ENCODE peak calls at places on chromosomes 11 and 22, in ten cellular contexts. E, N, Y, H, R, O, I, C, Q and V are unnamed samples.
A peak's percentile ranks its signal among the peaks of the same experiment; 100 is the strongest.

GRCh38 chr22:44576311-44577260 is 78.6 kb upstream of the RTL6 start:
- DNase-seq in E (no peak), N (no peak), Y (peak; percentile 32), H (peak; percentile 64), R (no peak), O (no peak), I (no peak), C (no peak), Q (no peak), V (no peak)

GRCh38 chr22:27086728-27087450 is 429.5 kb downstream of the MIAT start:
- DNase-seq in E (peak; percentile 22), N (no peak), Y (no peak), H (no peak), R (no peak), O (no peak), I (no peak), C (no peak), Q (no peak), V (no peak)

GRCh38 chr11:12518606-12519385 is 141.4 kb downstream of the PARVA start:
- DNase-seq in E (no peak), N (no peak), Y (no peak), H (no peak), R (no peak), O (no peak), I (no peak), C (no peak), Q (no peak), V (no peak)

GRCh38 chr11:11998091-11998781 is 10.2 kb downstream of the DKK3 start:
- DNase-seq in E (no peak), N (peak; percentile 49), Y (no peak), H (peak; percentile 20), R (peak; percentile 91), O (peak; percentile 94), I (peak; percentile 83), C (no peak), Q (peak; percentile 62), V (no peak)

GRCh38 chr11:124535552-124536232 is 7.8 kb downstream of the OR8B12 start:
- DNase-seq in E (no peak), N (no peak), Y (no peak), H (no peak), R (no peak), O (peak; percentile 73), I (peak; percentile 40), C (no peak), Q (peak; percentile 11), V (no peak)

GRCh38 chr11:114168691-114169090 is 109.2 kb downstream of the ZBTB16 start:
- DNase-seq in E (no peak), N (no peak), Y (no peak), H (no peak), R (no peak), O (no peak), I (no peak), C (no peak), Q (no peak), V (no peak)

GRCh38 chr22:27716074-27716473 is 85.5 kb downstream of the MN1 start:
- DNase-seq in E (no peak), N (no peak), Y (no peak), H (no peak), R (no peak), O (no peak), I (no peak), C (no peak), Q (no peak), V (no peak)

GRCh38 chr11:133133053-133133452 is 399.2 kb downstream of the OPCML start:
- DNase-seq in E (no peak), N (no peak), Y (no peak), H (no peak), R (no peak), O (no peak), I (no peak), C (no peak), Q (no peak), V (no peak)

GRCh38 chr11:95788921-95789505 is 569 bp downstream of the FAM76B start:
- DNase-seq in E (peak; percentile 78), N (peak; percentile 25), Y (no peak), H (peak; percentile 72), R (peak; percentile 52), O (peak; percentile 48), I (peak; percentile 39), C (peak; percentile 13), Q (peak; percentile 31), V (peak; percentile 38)

GRCh38 chr11:115498354-115498753 is 5.9 kb downstream of the CADM1 start:
- DNase-seq in E (no peak), N (no peak), Y (no peak), H (no peak), R (no peak), O (no peak), I (no peak), C (no peak), Q (no peak), V (no peak)

GRCh38 chr22:32322986-32323385 is 34.7 kb upstream of the RFPL3 start:
- DNase-seq in E (no peak), N (no peak), Y (no peak), H (peak; percentile 27), R (no peak), O (no peak), I (no peak), C (no peak), Q (no peak), V (no peak)

GRCh38 chr11:34789196-34789834 is 126.9 kb downstream of the APIP start:
- DNase-seq in E (no peak), N (no peak), Y (no peak), H (no peak), R (no peak), O (no peak), I (no peak), C (no peak), Q (no peak), V (no peak)

GRCh38 chr11:46527586-46527985 is 66.2 kb downstream of the AMBRA1 start:
- DNase-seq in E (no peak), N (no peak), Y (no peak), H (no peak), R (no peak), O (no peak), I (no peak), C (no peak), Q (no peak), V (no peak)

GRCh38 chr22:39524753-39525657 is 4.6 kb downstream of the ATF4 start:
- DNase-seq in E (no peak), N (no peak), Y (no peak), H (no peak), R (no peak), O (no peak), I (no peak), C (no peak), Q (no peak), V (no peak)

GRCh38 chr11:118004543-118005223 is 18.5 kb downstream of the IL10RA start:
- DNase-seq in E (no peak), N (no peak), Y (no peak), H (peak; percentile 37), R (no peak), O (no peak), I (no peak), C (no peak), Q (no peak), V (no peak)
- TF ChIP-seq CTCF in E (no peak), N (no peak), Y (no peak), H (no peak), R (no peak), O (no peak), I (no peak), C (no peak), Q (no peak), V (no peak)

DNA sequence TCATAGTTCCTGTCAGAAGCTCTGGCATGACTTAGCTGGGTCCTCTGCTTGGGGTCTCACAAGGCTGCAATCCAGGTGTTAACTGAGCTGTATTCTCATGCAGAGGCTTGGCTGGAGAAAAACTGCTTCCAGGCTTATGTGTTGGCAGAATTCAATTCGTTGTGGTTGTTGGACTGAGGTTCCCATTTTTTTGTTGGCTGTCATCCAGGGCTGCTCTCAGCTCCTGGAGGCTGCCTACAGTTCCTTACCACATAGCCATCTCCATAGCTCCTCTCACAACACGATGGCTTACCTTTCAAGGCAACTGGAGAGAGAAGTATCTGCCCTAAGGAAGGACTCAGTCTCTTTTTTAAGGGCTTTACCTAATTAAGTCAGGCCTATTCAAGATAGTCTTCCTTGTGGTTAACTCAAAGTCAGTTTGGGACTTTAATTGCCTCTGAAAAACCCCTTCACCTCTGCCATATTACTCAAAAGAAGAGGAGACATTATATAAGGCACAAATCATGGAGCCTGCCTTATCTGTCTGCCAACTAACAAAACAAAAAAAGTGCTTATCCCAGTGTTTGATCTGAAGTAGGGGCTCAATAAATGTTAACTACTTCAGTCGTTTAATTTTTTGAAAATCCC is 35.2 kb downstream of the OR2AG2 start:
- DNase-seq in E (no peak), N (no peak), Y (no peak), H (no peak), R (no peak), O (peak; percentile 9), I (no peak), C (peak; percentile 12), Q (no peak), V (no peak)
- TF ChIP-seq CTCF in E (no peak), N (no peak), Y (no peak), H (no peak), R (no peak), O (no peak), I (no peak), C (no peak), Q (no peak), V (no peak)

GRCh38 chr11:85825590-85825989 is 14.6 kb upstream of the SYTL2 start:
- DNase-seq in E (no peak), N (no peak), Y (no peak), H (no peak), R (no peak), O (no peak), I (no peak), C (no peak), Q (no peak), V (no peak)

GRCh38 chr11:85828640-85828978 is 17.7 kb upstream of the SYTL2 start:
- DNase-seq in E (no peak), N (no peak), Y (no peak), H (no peak), R (no peak), O (no peak), I (no peak), C (no peak), Q (peak; percentile 43), V (no peak)

GRCh38 chr11:85827768-85828639 is 17.1 kb upstream of the SYTL2 start:
- DNase-seq in E (no peak), N (no peak), Y (no peak), H (no peak), R (peak; percentile 95), O (peak; percentile 87), I (peak; percentile 84), C (no peak), Q (peak; percentile 85), V (no peak)

GRCh38 chr11:85823816-85824215 is 12.9 kb upstream of the SYTL2 start:
- DNase-seq in E (no peak), N (no peak), Y (no peak), H (no peak), R (no peak), O (no peak), I (no peak), C (no peak), Q (no peak), V (no peak)

GRCh38 chr11:85826096-85826855 is 15.3 kb upstream of the SYTL2 start:
- DNase-seq in E (peak; percentile 50), N (peak; percentile 34), Y (no peak), H (no peak), R (peak; percentile 25), O (peak; percentile 49), I (peak; percentile 40), C (peak; percentile 31), Q (peak; percentile 58), V (no peak)
- TF ChIP-seq CTCF in E (peak; percentile 51), N (no peak), Y (no peak), H (peak; percentile 63), R (peak; percentile 78), O (peak; percentile 74), I (peak; percentile 81), C (peak; percentile 24), Q (peak; percentile 60), V (peak; percentile 55)

GRCh38 chr11:128555606-128556005 is 31.8 kb downstream of the ETS1 start:
- DNase-seq in E (peak; percentile 68), N (no peak), Y (no peak), H (no peak), R (peak; percentile 22), O (peak; percentile 43), I (no peak), C (no peak), Q (peak; percentile 24), V (no peak)
- TF ChIP-seq CTCF in E (peak; percentile 69), N (no peak), Y (no peak), H (peak; percentile 31), R (peak; percentile 75), O (peak; percentile 45), I (peak; percentile 72), C (no peak), Q (no peak), V (peak; percentile 32)